ENCODE peak calls at places on chromosomes 2 and 18, in eight cellular contexts. N is PC-9, Z is BJ, A is cardiac fibroblast, M is Peyer's patch, F is ovary, J is IMR-90, K is right lobe of liver. I is an unnamed sample.

GRCh38 chr2:129806985-129807384 is 172.5 kb upstream of the RAB6C start:
- DNase-seq in N (no peak), Z (no peak), A (no peak), M (no peak), F (no peak), J (no peak), K (no peak), I (no peak)

GRCh38 chr18:2881490-2882195 is 34.8 kb downstream of the EMILIN2 start:
- DNase-seq in N (no peak), Z (peak), A (peak), M (peak), F (peak), J (peak), K (no peak), I (peak)

GRCh38 chr2:66445781-66446177 is 10.9 kb downstream of the MEIS1 start:
- DNase-seq in N (no peak), Z (no peak), A (no peak), M (no peak), F (no peak), J (no peak), K (peak), I (no peak)

GRCh38 chr2:73503992-73504570 is 118.4 kb downstream of the ALMS1 start:
- DNase-seq in N (no peak), Z (no peak), A (no peak), M (no peak), F (no peak), J (no peak), K (no peak), I (peak)

GRCh38 chr2:9071032-9071431 is 67.5 kb upstream of the MBOAT2 start:
- DNase-seq in N (peak), Z (peak), A (no peak), M (peak), F (no peak), J (peak), K (no peak), I (peak)

GRCh38 chr2:188291617-188292445 is at the start of gene GULP1:
- DNase-seq in N (peak), Z (no peak), A (peak), M (peak), F (peak), J (peak), K (peak), I (peak)

GRCh38 chr18:63363951-63364350 is 3.1 kb downstream of the KDSR start:
- DNase-seq in N (no peak), Z (no peak), A (no peak), M (no peak), F (no peak), J (no peak), K (no peak), I (no peak)

GRCh38 chr2:136232447-136233172 is 114.7 kb upstream of the CXCR4 start:
- DNase-seq in N (no peak), Z (no peak), A (no peak), M (no peak), F (no peak), J (no peak), K (no peak), I (no peak)

GRCh38 chr2:159380676-159381239 is 94.3 kb upstream of the WDSUB1 start:
- DNase-seq in N (no peak), Z (no peak), A (no peak), M (no peak), F (no peak), J (no peak), K (no peak), I (no peak)

GRCh38 chr18:70322928-70323327 is 34.1 kb downstream of the SOCS6 start:
- DNase-seq in N (no peak), Z (no peak), A (peak), M (no peak), F (no peak), J (peak), K (peak), I (peak)

GRCh38 chr18:5461056-5461455 is 82.7 kb downstream of the EPB41L3 start:
- DNase-seq in N (no peak), Z (peak), A (no peak), M (no peak), F (no peak), J (peak), K (no peak), I (no peak)

GRCh38 chr2:62435720-62436119 is 70.3 kb downstream of the TMEM17 start:
- DNase-seq in N (no peak), Z (no peak), A (no peak), M (no peak), F (no peak), J (no peak), K (no peak), I (no peak)
- H3K4me3 ChIP-seq in N (no peak), Z (no peak), A (no peak), M (no peak), F (no peak), J (no peak), K (no peak), I (no peak)

GRCh38 chr18:10442551-10442971 is 11.9 kb upstream of the APCDD1 start:
- DNase-seq in N (no peak), Z (no peak), A (no peak), M (no peak), F (no peak), J (no peak), K (no peak), I (no peak)
- TF ChIP-seq CTCF in N (no peak), Z (peak), A (no peak), M (no peak), F (no peak), J (peak), K (no peak), I (no peak)

GRCh38 chr2:95346236-95346737 is 49.1 kb downstream of the KCNIP3 start:
- DNase-seq in N (no peak), Z (no peak), A (peak), M (peak), F (peak), J (peak), K (peak), I (peak)

GRCh38 chr2:95345415-95346235 is 48.5 kb downstream of the KCNIP3 start:
- DNase-seq in N (peak), Z (peak), A (peak), M (peak), F (peak), J (peak), K (peak), I (peak)

GRCh38 chr2:95347681-95348608 is 50.8 kb downstream of the KCNIP3 start:
- DNase-seq in N (no peak), Z (no peak), A (no peak), M (peak), F (no peak), J (no peak), K (no peak), I (no peak)

GRCh38 chr2:95348609-95349567 is 51.7 kb downstream of the KCNIP3 start:
- DNase-seq in N (no peak), Z (no peak), A (peak), M (peak), F (peak), J (peak), K (no peak), I (peak)

GRCh38 chr2:95346738-95347671 is 49.9 kb downstream of the KCNIP3 start:
- DNase-seq in N (no peak), Z (no peak), A (peak), M (no peak), F (peak), J (no peak), K (no peak), I (peak)
- H3K4me3 ChIP-seq in N (no peak), Z (peak), A (peak), M (peak), F (peak), J (peak), K (no peak), I (peak)

DNA sequence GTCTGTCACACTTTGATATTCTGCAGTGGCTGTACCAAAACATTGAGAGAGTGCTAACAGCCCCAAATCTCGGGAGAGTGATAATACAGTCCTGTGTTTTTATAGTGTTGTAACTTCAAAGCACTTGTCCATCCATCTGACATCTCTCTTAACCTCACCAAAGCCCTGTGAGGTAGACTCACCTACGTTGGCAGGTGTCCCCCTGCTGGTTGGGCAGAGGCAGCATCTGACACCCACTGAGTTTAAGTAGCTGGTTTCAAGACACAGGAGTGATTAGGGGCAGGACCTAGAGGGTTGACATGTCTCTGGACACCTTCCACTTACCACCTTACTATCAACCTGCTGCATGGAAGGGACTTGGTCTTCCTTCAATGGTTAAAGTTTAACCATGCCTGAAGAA is 22.9 kb downstream of the COLEC12 start:
- DNase-seq in N (no peak), Z (no peak), A (no peak), M (no peak), F (no peak), J (no peak), K (peak), I (no peak)
- TF ChIP-seq CTCF in N (peak), Z (no peak), A (peak), M (peak), F (no peak), J (no peak), K (peak), I (no peak)

DNA sequence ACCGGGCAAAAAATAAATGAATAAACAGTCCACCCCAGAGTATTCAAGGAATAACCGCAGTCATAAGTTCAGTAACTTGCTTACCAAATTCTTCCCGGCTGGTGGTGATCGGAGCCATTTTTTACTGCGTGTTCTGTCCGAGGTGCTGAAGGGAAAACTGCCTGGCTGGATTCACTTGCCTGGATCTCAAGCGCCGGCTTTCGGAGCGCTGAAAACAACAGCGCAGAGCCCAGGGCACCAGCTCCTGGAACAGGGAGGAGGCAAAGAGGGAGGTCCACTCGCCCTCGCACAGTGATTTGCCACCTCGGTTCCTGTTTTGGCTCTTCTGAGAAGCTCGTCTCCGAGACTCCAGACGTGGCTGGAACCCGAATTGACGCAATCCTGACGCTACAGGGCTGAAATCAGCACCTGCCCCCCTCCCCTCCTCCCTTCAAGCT is at the start of gene SYT4:
- DNase-seq in N (no peak), Z (no peak), A (peak), M (no peak), F (peak), J (peak), K (peak), I (peak)
- H3K4me3 ChIP-seq in N (no peak), Z (no peak), A (no peak), M (no peak), F (no peak), J (no peak), K (no peak), I (no peak)

DNA sequence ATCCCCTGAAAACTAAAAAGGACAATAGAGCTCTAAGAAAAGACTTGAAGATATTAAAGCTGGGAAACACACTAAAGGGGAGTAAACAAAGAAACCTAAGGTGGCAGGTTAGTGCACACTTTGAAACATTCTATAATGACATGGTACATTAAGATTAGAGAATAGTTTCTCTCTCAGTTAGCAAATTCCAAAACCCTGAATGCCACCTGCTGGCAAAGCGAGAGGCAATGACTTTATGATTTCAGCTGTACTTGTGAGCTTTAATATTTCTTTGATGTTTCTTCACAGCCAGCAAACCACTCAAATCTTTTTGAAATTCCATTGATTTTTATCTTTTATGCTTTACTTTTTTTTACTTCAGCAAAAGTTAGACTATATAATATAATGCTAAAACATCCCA is 86.3 kb downstream of the LRP2 start:
- DNase-seq in N (no peak), Z (no peak), A (peak), M (no peak), F (no peak), J (no peak), K (no peak), I (peak)
- TF ChIP-seq CTCF in N (peak), Z (no peak), A (no peak), M (no peak), F (no peak), J (peak), K (peak), I (peak)